ENCODE peak calls at places on chromosomes 4 and X, in five cellular contexts. K, C, F, E and D are unnamed samples.

GRCh38 chr4:27084685-27085356 is 224.2 kb downstream of the STIM2 start:
- DNase-seq in F (no peak), C (peak), K (peak), E (peak), D (peak)

GRCh38 chrX:123665197-123665596 is 67.7 kb downstream of the THOC2 start:
- DNase-seq in E (peak), F (peak), K (no peak), C (no peak), D (no peak)

GRCh38 chr4:109658871-109659410 is 44.3 kb downstream of the CASP6 start:
- DNase-seq in F (no peak), E (peak), C (no peak), K (no peak), D (no peak)

GRCh38 chr4:123651127-123651526 is 254.5 kb downstream of the SPRY1 start:
- DNase-seq in E (no peak), K (no peak), C (no peak), F (peak), D (no peak)

GRCh38 chr4:73606465-73606974 is 13.7 kb downstream of the RASSF6 start:
- DNase-seq in F (peak), E (no peak), K (no peak), C (no peak), D (no peak)

GRCh38 chrX:137926090-137926489 is 360.2 kb downstream of the ZIC3 start:
- DNase-seq in F (no peak), K (peak), C (peak), E (no peak), D (peak)

GRCh38 chr4:61200195-61200990 is at the start of gene ADGRL3:
- DNase-seq in C (peak), E (peak), K (peak), F (peak), D (peak)

GRCh38 chrX:107451754-107452153 is 2.3 kb downstream of the FRMPD3 start:
- DNase-seq in F (no peak), K (no peak), E (no peak), C (peak), D (peak)

GRCh38 chr4:6042293-6043063 is 24.2 kb upstream of the C4orf50 start:
- DNase-seq in E (no peak), K (no peak), C (no peak), F (no peak), D (no peak)

GRCh38 chrX:125810856-125811255 is 355.2 kb downstream of the DCAF12L2 start:
- DNase-seq in E (no peak), F (no peak), K (no peak), C (no peak), D (no peak)

GRCh38 chr4:125283702-125284279 is 31.0 kb upstream of the FAT4 start:
- DNase-seq in K (peak), C (no peak), E (peak), F (peak), D (no peak)

GRCh38 chr4:158538176-158538575 is 16.5 kb downstream of the RXFP1 start:
- DNase-seq in K (no peak), C (no peak), E (no peak), F (peak), D (no peak)

GRCh38 chr4:70113656-70114055 is 40.4 kb upstream of the PRR27 start:
- DNase-seq in K (no peak), E (no peak), F (no peak), C (no peak), D (no peak)

GRCh38 chr4:126957555-126958440 is 675.0 kb upstream of the INTU start:
- DNase-seq in C (no peak), K (no peak), F (peak), E (peak), D (no peak)

GRCh38 chr4:56786955-56787354 is 34.5 kb downstream of the SPINK2 start:
- DNase-seq in F (peak), C (no peak), E (peak), K (peak), D (peak)

GRCh38 chr4:99859618-99860017 is 34.6 kb downstream of the LAMTOR3 start:
- DNase-seq in C (no peak), F (no peak), E (no peak), K (no peak), D (no peak)

GRCh38 chrX:118726887-118727685 is at the start of gene IL13RA1:
- DNase-seq in K (peak), C (peak), F (peak), E (peak), D (peak)

GRCh38 chr4:159071178-159071968 is 31.5 kb upstream of the RAPGEF2 start:
- DNase-seq in C (no peak), E (peak), F (peak), K (no peak), D (peak)

GRCh38 chrX:129360175-129360574 is 163.1 kb downstream of the SMARCA1 start:
- DNase-seq in F (peak), E (peak), K (peak), C (peak), D (peak)

GRCh38 chr4:154559931-154560801 is 2.6 kb upstream of the FGB start:
- DNase-seq in K (no peak), E (no peak), F (no peak), C (no peak), D (no peak)

GRCh38 chr4:1315838-1316536 is 26.3 kb downstream of the MAEA start:
- DNase-seq in K (no peak), F (no peak), C (no peak), E (no peak), D (no peak)

GRCh38 chrX:35722128-35722527 is 76.0 kb upstream of the MAGEB16 start:
- DNase-seq in C (no peak), F (no peak), K (no peak), E (no peak), D (no peak)

GRCh38 chr4:143085224-143085623 is 99.5 kb upstream of the USP38 start:
- DNase-seq in E (peak), F (no peak), K (no peak), C (no peak), D (no peak)

GRCh38 chrX:24838624-24839023 is 144.9 kb downstream of the POLA1 start:
- DNase-seq in C (peak), F (peak), E (peak), K (peak), D (no peak)

GRCh38 chr4:43690121-43690520 is 758.5 kb downstream of the KCTD8 start:
- DNase-seq in K (no peak), F (peak), E (peak), C (no peak), D (no peak)

GRCh38 chr4:2047031-2047660 is 12.0 kb upstream of the NAT8L start:
- DNase-seq in K (peak), C (no peak), F (no peak), E (no peak), D (no peak)

GRCh38 chrX:103215768-103216085 is 819 bp downstream of the BEX4 start:
- DNase-seq in K (peak), C (peak), E (peak), F (no peak), D (peak)

GRCh38 chr4:39466747-39467146 is 7.9 kb downstream of the LIAS start:
- DNase-seq in C (no peak), E (peak), K (no peak), F (no peak), D (no peak)

GRCh38 chr4:40160258-40160657 is 36.6 kb upstream of the RHOH start:
- DNase-seq in E (no peak), F (no peak), C (no peak), K (no peak), D (no peak)

GRCh38 chrX:43707812-43708548 is 51.9 kb downstream of the MAOA start:
- DNase-seq in C (no peak), E (peak), K (no peak), F (no peak), D (no peak)

GRCh38 chr4:126986828-126987227 is 645.9 kb upstream of the INTU start:
- DNase-seq in F (peak), K (no peak), E (peak), C (no peak), D (no peak)

GRCh38 chr4:17280266-17280665 is 231.6 kb downstream of the QDPR start:
- DNase-seq in F (no peak), K (no peak), E (no peak), C (no peak), D (no peak)

GRCh38 chr4:73675623-73676022 is 55.4 kb upstream of the RASSF6 start:
- DNase-seq in F (peak), K (no peak), C (no peak), E (no peak), D (no peak)

GRCh38 chrX:46665232-46666162 is 91.9 kb downstream of the CHST7 start:
- DNase-seq in F (peak), K (no peak), C (no peak), E (no peak), D (no peak)

GRCh38 chrX:30875957-30876356 is 13.1 kb downstream of the TAB3 start:
- DNase-seq in E (peak), C (no peak), F (peak), K (no peak), D (no peak)

GRCh38 chrX:51798701-51799100 is 55.5 kb downstream of the GSPT2 start:
- DNase-seq in F (no peak), E (no peak), C (no peak), K (no peak), D (no peak)

GRCh38 chrX:51803833-51804232 is 60.6 kb downstream of the GSPT2 start:
- DNase-seq in E (peak), F (no peak), C (no peak), K (no peak), D (no peak)

GRCh38 chrX:51804741-51805140 is 61.5 kb downstream of the GSPT2 start:
- DNase-seq in K (no peak), E (no peak), F (no peak), C (no peak), D (no peak)

DNA sequence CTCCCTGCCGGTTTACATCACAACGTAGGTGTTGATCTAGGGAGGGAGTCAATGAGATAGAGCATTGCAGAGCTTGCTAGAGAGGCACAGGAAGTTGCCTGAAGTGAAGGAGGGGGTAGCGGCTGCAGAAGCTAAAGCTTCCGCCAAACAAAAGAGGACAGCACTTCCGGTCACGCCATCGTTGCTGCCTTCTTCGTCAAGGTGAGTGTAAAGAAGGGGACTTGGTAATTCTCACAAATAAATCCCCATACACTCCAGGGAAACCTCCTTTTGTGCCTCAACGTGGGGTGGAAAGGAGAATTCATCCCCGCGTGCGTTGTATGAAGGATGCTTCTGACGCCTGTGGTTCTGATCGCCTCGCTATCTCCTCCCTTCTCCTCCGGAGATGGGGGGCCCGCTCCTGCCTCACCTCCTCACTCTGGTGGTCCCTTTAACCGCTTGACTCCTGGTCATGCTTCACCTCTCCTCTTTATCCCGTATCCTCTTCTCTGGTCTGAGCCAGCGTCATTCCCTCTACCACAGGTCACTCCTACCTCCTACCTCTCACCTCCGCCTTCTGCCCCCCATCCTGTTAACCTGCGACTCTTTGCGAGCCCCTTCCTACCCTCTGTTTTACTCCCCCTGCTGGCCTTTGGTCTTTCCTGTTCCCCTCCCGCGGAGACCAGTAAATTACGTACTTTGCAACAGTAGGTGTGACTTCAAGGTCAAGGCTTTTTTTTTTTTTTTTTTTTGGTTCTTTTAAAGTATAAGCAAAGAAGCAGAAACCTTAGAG is 59.9 kb downstream of the GSPT2 start:
- DNase-seq in F (peak), E (peak), C (peak), K (peak), D (peak)
- H3K9ac ChIP-seq in F (peak), E (peak), C (no peak), K (peak), D (peak)

GRCh38 chrX:136163694-136164093 is 16.4 kb downstream of the FHL1 start:
- DNase-seq in F (no peak), K (no peak), C (no peak), E (no peak), D (no peak)

GRCh38 chrX:136171420-136171819 is 24.1 kb downstream of the FHL1 start:
- DNase-seq in K (no peak), F (no peak), E (no peak), C (no peak), D (no peak)

GRCh38 chrX:136170109-136170800 is 22.9 kb downstream of the FHL1 start:
- DNase-seq in K (no peak), C (no peak), E (peak), F (no peak), D (no peak)

GRCh38 chrX:136166221-136166855 is 19.0 kb downstream of the FHL1 start:
- DNase-seq in F (no peak), K (no peak), E (peak), C (no peak), D (no peak)

DNA sequence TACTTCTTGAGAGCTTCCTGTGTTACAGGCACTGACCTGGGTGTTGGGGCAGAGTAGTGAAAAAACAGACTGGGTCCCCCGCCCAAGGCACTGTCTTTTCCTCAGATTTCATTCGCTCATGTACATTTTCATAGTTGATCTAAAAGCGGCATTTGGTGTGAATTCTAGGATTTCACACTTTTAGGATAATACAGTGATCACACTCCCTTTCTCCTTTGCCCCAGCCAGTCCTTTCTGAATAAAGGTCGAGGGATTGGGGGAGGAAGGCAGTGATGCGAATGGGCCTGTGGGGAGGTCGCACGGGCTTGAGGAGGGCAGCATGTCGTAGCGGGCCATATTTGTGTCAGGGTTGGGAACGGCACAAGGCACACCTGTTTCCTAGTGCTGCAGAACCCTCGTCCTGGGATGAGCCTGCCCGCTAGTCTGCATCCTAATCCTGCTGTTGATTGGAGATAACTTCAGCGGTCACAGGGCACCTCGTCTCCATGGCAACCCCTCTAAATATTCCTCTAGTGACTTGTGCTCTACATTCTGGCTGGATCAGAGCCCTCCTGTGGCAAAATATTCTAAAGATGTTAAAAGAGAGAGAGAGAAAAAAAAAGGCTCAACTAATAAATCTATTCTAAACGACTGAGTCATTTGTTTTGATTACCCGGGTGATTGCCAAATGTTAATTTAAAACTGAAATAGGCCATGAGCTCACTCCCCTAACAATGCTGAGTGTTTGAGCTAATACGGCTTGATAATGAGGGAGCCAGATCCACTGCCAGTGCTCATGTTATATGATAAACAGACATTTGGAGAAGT is 21.8 kb downstream of the FHL1 start:
- DNase-seq in E (peak), F (peak), C (peak), K (peak), D (peak)
- H3K9ac ChIP-seq in E (no peak), F (no peak), C (no peak), K (peak), D (peak)

DNA sequence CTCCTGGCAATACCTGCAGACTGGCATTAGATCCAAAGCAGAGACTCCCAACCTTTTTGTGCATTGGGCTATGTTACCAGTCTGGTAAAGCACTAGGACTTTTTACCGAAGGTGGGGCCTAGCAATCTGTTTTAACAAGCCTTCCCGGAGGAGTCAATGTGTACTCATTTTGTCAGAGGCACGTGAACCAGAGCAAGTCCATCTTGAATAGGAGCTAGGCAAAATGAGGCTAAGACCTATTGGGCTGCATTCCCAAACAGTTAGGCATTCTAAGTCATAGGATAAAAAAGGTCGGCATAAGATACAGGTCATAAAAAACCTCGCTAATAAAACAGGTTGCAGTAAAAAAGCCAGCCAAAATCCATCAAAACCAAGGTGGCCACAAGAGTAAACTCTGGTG is 22.3 kb downstream of the ADGRA3 start:
- DNase-seq in C (no peak), F (no peak), K (no peak), E (no peak), D (no peak)
- H3K9ac ChIP-seq in C (no peak), F (no peak), K (no peak), E (no peak), D (no peak)

DNA sequence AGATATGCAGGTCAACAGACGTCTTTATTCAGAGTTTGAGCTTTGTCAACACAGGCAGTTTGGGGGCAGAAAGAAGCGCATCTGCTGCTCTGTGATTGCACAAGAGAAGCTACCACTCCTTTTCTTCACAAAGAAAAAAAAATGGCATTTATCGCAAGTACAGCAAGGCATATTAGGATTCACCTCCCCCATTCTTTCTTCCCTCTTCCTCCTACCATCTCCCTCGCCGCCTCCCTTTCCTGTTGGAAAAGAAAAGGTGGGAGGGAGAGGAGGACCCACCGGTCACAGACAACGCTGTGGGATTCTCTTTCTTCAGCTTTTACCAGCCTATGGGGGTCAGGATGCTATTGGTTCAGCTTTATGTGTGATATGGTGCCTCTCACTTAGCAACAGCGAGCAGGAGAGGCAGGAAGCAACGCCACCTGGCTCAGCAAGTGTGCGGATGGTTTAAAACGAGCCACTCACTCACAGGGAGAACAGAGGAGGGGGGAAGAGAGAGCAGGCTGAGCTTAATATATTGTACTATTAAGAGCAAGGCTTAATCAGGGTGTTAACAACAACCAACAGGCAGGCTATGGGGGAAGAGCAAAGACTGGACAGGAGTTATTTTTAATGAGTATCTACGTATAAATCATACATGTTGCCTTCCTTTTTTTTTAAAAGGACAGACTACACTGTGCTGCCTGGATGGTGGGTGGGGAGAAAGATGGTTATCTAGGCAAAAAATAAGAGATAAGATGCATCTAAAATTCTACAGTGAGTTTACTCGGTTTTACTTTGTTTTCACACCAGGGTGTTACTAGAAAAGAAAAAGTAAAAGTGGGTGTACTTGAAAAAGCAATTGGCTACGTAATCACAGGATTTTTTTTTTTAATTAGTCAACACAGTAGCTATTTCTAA is 104.7 kb downstream of the MAML3 start:
- DNase-seq in F (peak), K (peak), E (peak), C (peak), D (peak)
- H3K9ac ChIP-seq in F (peak), K (peak), E (peak), C (no peak), D (peak)

DNA sequence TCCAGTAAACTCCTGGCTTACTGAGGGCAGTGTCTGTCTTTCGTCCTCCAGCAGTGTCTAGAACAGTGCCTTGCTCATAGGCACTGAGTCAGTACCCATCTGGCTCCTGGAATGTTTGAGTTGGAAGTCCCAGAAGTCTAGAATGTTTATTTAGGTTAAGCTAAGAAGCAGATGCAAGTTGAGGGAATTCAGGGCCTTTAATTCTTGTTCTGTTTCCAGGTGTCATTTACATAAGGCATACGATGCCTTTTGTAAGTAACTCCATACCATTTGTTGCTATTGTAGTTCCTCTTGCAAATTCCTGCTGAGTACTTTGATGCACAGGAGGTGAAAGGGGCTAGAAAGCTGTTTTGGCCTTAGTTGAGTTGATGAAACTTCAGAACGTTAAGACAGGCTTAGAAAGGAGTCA is 22.2 kb downstream of the ARHGAP10 start:
- DNase-seq in C (no peak), K (no peak), E (peak), F (peak), D (no peak)
- H3K9ac ChIP-seq in C (no peak), K (no peak), E (no peak), F (no peak), D (no peak)

GRCh38 chr4:186840222-186840701 is 116.6 kb upstream of the FAT1 start:
- DNase-seq in C (no peak), K (no peak), F (no peak), E (peak), D (no peak)
- H3K9ac ChIP-seq in C (no peak), K (peak), F (no peak), E (peak), D (no peak)